ENCODE peak calls at places on chromosomes 1 and 21, in four cellular contexts. One of them, this sample, is unnamed.

GRCh38 chr21:45075606-45076244 is 1.3 kb downstream of the ADARB1 start:
- DNase-seq in SK-N-SH: no peak
- DNase-seq in IMR-90: no peak
- DNase-seq in A549: no peak
- DNase-seq in this sample: no peak

GRCh38 chr1:10561955-10562354 is 87.2 kb downstream of the PEX14 start:
- DNase-seq in SK-N-SH: no peak
- DNase-seq in IMR-90: no peak
- DNase-seq in A549: peak; percentile 12
- DNase-seq in this sample: no peak

GRCh38 chr1:64033667-64034215 is 169.7 kb upstream of the UBE2U start:
- DNase-seq in IMR-90: peak; percentile 96
- DNase-seq in A549: no peak
- DNase-seq in SK-N-SH: no peak
- DNase-seq in this sample: no peak

GRCh38 chr1:30617161-30617560 is 106.2 kb downstream of the MATN1 start:
- DNase-seq in A549: no peak
- DNase-seq in SK-N-SH: no peak
- DNase-seq in IMR-90: no peak
- DNase-seq in this sample: no peak

GRCh38 chr21:37631319-37632117 is 264.9 kb downstream of the DYRK1A start:
- DNase-seq in SK-N-SH: no peak
- DNase-seq in IMR-90: no peak
- DNase-seq in A549: peak; percentile 29
- DNase-seq in this sample: peak; percentile 76

GRCh38 chr1:231274119-231274825 is 33.3 kb downstream of the GNPAT start:
- DNase-seq in A549: no peak
- DNase-seq in SK-N-SH: no peak
- DNase-seq in IMR-90: no peak
- DNase-seq in this sample: no peak

GRCh38 chr1:2999571-2999970 is 21.7 kb upstream of the ACTRT2 start:
- DNase-seq in IMR-90: no peak
- DNase-seq in A549: no peak
- DNase-seq in SK-N-SH: no peak
- DNase-seq in this sample: no peak

GRCh38 chr1:155688318-155689121 is at the start of the genes DAP3 and YY1AP1:
- DNase-seq in A549: peak; percentile 91
- DNase-seq in IMR-90: peak; percentile 85
- DNase-seq in SK-N-SH: peak; percentile 99
- DNase-seq in this sample: peak; percentile 62

GRCh38 chr1:59116920-59117542 is 179.9 kb upstream of the FGGY start:
- DNase-seq in IMR-90: peak; percentile 56
- DNase-seq in SK-N-SH: no peak
- DNase-seq in A549: no peak
- DNase-seq in this sample: no peak

GRCh38 chr1:59115865-59116264 is 181.0 kb upstream of the FGGY start:
- DNase-seq in A549: no peak
- DNase-seq in IMR-90: no peak
- DNase-seq in SK-N-SH: no peak
- DNase-seq in this sample: no peak

GRCh38 chr1:59108481-59109317 is 188.2 kb upstream of the FGGY start:
- DNase-seq in A549: no peak
- DNase-seq in SK-N-SH: no peak
- DNase-seq in IMR-90: no peak
- DNase-seq in this sample: no peak

GRCh38 chr1:59110287-59110686 is 186.6 kb upstream of the FGGY start:
- DNase-seq in A549: no peak
- DNase-seq in IMR-90: no peak
- DNase-seq in SK-N-SH: no peak
- DNase-seq in this sample: no peak

DNA sequence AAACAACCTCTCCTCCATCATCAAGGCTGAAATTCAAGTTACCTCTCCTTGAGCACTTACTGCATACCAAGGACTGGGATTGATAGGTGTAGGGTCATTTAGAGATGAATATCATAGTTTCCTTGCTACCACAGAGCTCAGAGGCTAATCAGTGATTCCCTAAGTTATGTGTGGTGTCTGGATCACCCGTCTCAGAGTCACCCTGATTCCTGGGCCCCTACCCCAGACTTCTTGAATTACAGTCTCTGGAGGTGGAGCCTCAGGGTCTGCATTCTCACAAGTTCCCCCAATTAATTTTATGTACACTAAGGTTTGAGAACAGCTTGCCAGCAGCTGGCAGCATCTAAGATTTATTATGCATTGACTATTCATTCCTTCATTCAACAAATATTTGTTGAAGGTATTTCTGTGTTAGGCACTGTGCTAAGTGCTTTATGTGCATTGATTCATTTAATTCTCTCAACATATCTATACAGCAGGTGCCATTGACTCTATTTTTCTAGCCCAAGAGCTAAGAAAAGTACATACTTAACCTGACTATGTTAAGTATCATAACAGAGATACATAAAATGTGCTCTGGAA is 182.9 kb upstream of the FGGY start:
- DNase-seq in SK-N-SH: no peak
- DNase-seq in A549: no peak
- DNase-seq in IMR-90: no peak
- DNase-seq in this sample: no peak
- TF ChIP-seq USF2 in SK-N-SH: no peak
- TF ChIP-seq USF2 in A549: no peak
- TF ChIP-seq USF2 in IMR-90: no peak
- TF ChIP-seq USF2 in this sample: no peak

GRCh38 chr1:109826930-109827349 is 63.2 kb upstream of the EPS8L3 start:
- DNase-seq in SK-N-SH: no peak
- DNase-seq in IMR-90: no peak
- DNase-seq in A549: no peak
- DNase-seq in this sample: no peak
- TF ChIP-seq USF2 in SK-N-SH: no peak
- TF ChIP-seq USF2 in IMR-90: no peak
- TF ChIP-seq USF2 in A549: no peak
- TF ChIP-seq USF2 in this sample: no peak

GRCh38 chr1:86965012-86965826 is 50.8 kb downstream of the HS2ST1 start:
- DNase-seq in A549: peak; percentile 31
- DNase-seq in IMR-90: peak; percentile 54
- DNase-seq in SK-N-SH: peak; percentile 40
- DNase-seq in this sample: no peak
- TF ChIP-seq USF2 in A549: no peak
- TF ChIP-seq USF2 in IMR-90: no peak
- TF ChIP-seq USF2 in SK-N-SH: no peak
- TF ChIP-seq USF2 in this sample: no peak

GRCh38 chr21:27759820-27760219 is 792.9 kb upstream of the ADAMTS5 start:
- DNase-seq in IMR-90: no peak
- DNase-seq in A549: no peak
- DNase-seq in SK-N-SH: no peak
- DNase-seq in this sample: no peak
- TF ChIP-seq USF2 in IMR-90: no peak
- TF ChIP-seq USF2 in A549: no peak
- TF ChIP-seq USF2 in SK-N-SH: no peak
- TF ChIP-seq USF2 in this sample: no peak

DNA sequence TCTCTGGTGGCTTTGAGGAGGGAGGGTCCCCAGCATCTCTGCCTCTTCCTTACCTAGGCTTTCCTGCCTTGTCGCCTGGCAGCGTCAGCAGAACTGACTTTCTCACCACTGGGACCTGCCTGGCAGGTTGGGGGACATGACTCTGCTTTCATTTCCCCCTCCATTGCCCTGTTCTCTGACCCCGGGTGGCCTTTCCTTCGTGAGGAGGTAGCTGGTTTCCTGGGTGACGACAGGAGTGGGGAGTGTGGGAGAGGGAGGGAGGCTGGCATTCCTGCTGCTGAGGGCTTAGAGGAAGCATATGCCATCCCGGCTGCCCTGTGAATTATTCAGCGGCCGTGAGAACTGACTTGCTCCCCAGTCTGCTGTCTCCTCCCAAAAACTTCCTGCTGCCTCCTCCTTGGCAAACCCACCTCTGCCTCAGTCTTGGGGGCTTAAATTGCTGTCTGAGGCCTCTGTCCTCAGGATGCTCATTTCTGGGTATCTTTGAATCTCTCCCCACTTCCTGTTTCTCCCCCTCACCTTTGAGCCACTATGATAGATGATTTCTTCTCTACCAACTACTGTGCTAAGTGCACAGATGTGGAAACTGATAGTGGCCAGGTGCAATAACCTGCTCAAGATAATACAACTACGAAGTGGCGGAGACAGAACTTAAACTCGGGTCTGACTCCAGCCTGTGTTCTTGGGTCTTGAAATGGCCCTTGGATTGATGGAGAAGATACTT is 182.0 kb upstream of the CSF3R start:
- DNase-seq in IMR-90: no peak
- DNase-seq in SK-N-SH: no peak
- DNase-seq in A549: no peak
- DNase-seq in this sample: no peak
- TF ChIP-seq USF2 in IMR-90: no peak
- TF ChIP-seq USF2 in SK-N-SH: no peak
- TF ChIP-seq USF2 in A549: no peak
- TF ChIP-seq USF2 in this sample: no peak

GRCh38 chr21:35530726-35531125 is 481.6 kb upstream of the RUNX1 start:
- DNase-seq in A549: no peak
- DNase-seq in IMR-90: no peak
- DNase-seq in SK-N-SH: no peak
- DNase-seq in this sample: no peak

GRCh38 chr21:35527358-35527757 is 478.3 kb upstream of the RUNX1 start:
- DNase-seq in A549: no peak
- DNase-seq in IMR-90: no peak
- DNase-seq in SK-N-SH: no peak
- DNase-seq in this sample: no peak

GRCh38 chr21:35525443-35525842 is 476.3 kb upstream of the RUNX1 start:
- DNase-seq in SK-N-SH: no peak
- DNase-seq in A549: no peak
- DNase-seq in IMR-90: peak; percentile 54
- DNase-seq in this sample: no peak

GRCh38 chr21:35528109-35529042 is 479.3 kb upstream of the RUNX1 start:
- DNase-seq in A549: no peak
- DNase-seq in IMR-90: peak; percentile 20
- DNase-seq in SK-N-SH: no peak
- DNase-seq in this sample: no peak

GRCh38 chr21:35529141-35529863 is 480.2 kb upstream of the RUNX1 start:
- DNase-seq in A549: no peak
- DNase-seq in SK-N-SH: no peak
- DNase-seq in IMR-90: peak; percentile 72
- DNase-seq in this sample: no peak
- TF ChIP-seq USF2 in A549: no peak
- TF ChIP-seq USF2 in SK-N-SH: no peak
- TF ChIP-seq USF2 in IMR-90: no peak
- TF ChIP-seq USF2 in this sample: no peak

GRCh38 chr1:208146650-208147049 is 97.5 kb downstream of the PLXNA2 start:
- DNase-seq in SK-N-SH: no peak
- DNase-seq in IMR-90: no peak
- DNase-seq in A549: no peak
- DNase-seq in this sample: no peak
- TF ChIP-seq USF2 in SK-N-SH: no peak
- TF ChIP-seq USF2 in IMR-90: no peak
- TF ChIP-seq USF2 in A549: no peak
- TF ChIP-seq USF2 in this sample: no peak

GRCh38 chr1:77473690-77474089 is 191.9 kb downstream of the AK5 start:
- DNase-seq in SK-N-SH: no peak
- DNase-seq in IMR-90: peak; percentile 93
- DNase-seq in A549: peak; percentile 30
- DNase-seq in this sample: no peak
- TF ChIP-seq USF2 in SK-N-SH: no peak
- TF ChIP-seq USF2 in IMR-90: no peak
- TF ChIP-seq USF2 in A549: no peak
- TF ChIP-seq USF2 in this sample: no peak

GRCh38 chr1:23383547-23384311 is 14.1 kb upstream of the ZNF436 start:
- DNase-seq in SK-N-SH: no peak
- DNase-seq in A549: no peak
- DNase-seq in IMR-90: no peak
- DNase-seq in this sample: no peak

GRCh38 chr1:23381233-23381885 is 11.7 kb upstream of the ZNF436 start:
- DNase-seq in SK-N-SH: no peak
- DNase-seq in A549: no peak
- DNase-seq in IMR-90: no peak
- DNase-seq in this sample: no peak

GRCh38 chr1:23385119-23385621 is 15.5 kb upstream of the ZNF436 start:
- DNase-seq in A549: no peak
- DNase-seq in IMR-90: peak; percentile 38
- DNase-seq in SK-N-SH: no peak
- DNase-seq in this sample: no peak

GRCh38 chr1:23387494-23387893 is 17.9 kb upstream of the ZNF436 start:
- DNase-seq in A549: no peak
- DNase-seq in IMR-90: no peak
- DNase-seq in SK-N-SH: no peak
- DNase-seq in this sample: no peak

DNA sequence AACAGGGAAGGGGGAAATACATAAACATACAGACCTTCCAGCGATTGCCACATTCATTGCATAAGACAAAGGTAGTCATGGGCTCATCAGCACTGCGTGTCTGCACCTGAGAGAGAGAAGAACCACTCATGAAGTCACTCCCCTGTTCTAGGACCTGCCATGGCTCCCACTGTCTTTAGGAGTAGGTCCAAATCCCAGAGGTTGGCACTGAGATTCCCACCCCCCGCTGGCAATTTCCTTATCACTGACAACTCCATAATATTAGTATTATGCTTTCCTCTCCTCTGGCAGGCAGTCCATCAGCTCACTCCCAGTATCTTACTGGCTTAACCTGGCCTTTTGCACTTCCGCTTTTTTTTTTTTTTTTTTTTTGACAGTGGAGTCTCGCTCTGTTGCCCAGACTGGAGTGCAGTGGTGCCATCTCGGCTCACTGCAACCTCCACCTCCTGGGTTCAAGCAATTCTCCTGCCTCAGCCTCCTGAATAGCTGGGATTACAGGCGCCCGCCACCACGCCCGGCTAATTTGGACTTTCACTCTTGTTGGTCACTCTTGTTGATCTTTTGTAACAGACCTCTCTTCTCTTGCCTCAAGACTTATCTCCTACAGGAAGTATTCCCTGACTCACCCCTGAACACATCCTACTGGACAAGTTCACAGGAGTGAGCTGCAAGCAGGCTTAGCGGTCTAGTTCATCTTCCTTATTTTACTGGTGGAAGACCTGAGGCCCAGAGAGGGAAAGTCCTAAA is 14.8 kb upstream of the ZNF436 start:
- DNase-seq in SK-N-SH: no peak
- DNase-seq in A549: peak; percentile 52
- DNase-seq in IMR-90: peak; percentile 88
- DNase-seq in this sample: no peak
- TF ChIP-seq USF2 in SK-N-SH: no peak
- TF ChIP-seq USF2 in A549: no peak
- TF ChIP-seq USF2 in IMR-90: no peak
- TF ChIP-seq USF2 in this sample: no peak

This sample was measured in GM12878.